ENCODE peak calls at places on chromosomes 12 and 14, in eight cellular contexts. V is stimulated activated CD8-positive, alpha-beta memory T cell treated with anti-CD3 and anti-CD28 coated beads, Interleukin-4, amount 100 ng/mL, for 48 hours; G is GM04504; W is D341Med; I is esophagus squamous epithelium; O is globus pallidus; B is Daoy; K is SW480. T is an unnamed sample.

GRCh38 chr12:11771895-11772502 is 122.5 kb downstream of the ETV6 start:
- DNase-seq in V (no peak), G (no peak), W (no peak), I (no peak), O (no peak), B (no peak), K (no peak), T (no peak)

GRCh38 chr12:57454566-57455373 is at the start of gene INHBE:
- DNase-seq in V (peak), G (peak), W (peak), I (no peak), O (no peak), B (peak), K (peak), T (no peak)

GRCh38 chr14:36820111-36820709 is 158.6 kb downstream of the PAX9 start:
- DNase-seq in V (no peak), G (no peak), W (no peak), I (no peak), O (no peak), B (peak), K (no peak), T (no peak)

GRCh38 chr12:84911331-84912190 is 1.0 kb downstream of the SLC6A15 start:
- DNase-seq in V (peak), G (no peak), W (peak), I (no peak), O (peak), B (peak), K (peak), T (no peak)

GRCh38 chr12:114213055-114213561 is 192.8 kb downstream of the TBX5 start:
- DNase-seq in V (no peak), G (no peak), W (no peak), I (no peak), O (peak), B (no peak), K (peak), T (no peak)

GRCh38 chr14:31660728-31661127 is 99.5 kb downstream of the NUBPL start:
- DNase-seq in V (no peak), G (no peak), W (no peak), I (no peak), O (no peak), B (no peak), K (no peak), T (no peak)

GRCh38 chr14:106039400-106039799 is 513.0 kb downstream of the TMEM121 start:
- DNase-seq in V (peak), G (no peak), W (no peak), I (no peak), O (no peak), B (no peak), K (peak), T (no peak)

GRCh38 chr12:1498199-1498740 is 96.1 kb downstream of the FBXL14 start:
- DNase-seq in V (no peak), G (no peak), W (no peak), I (no peak), O (no peak), B (no peak), K (no peak), T (no peak)

GRCh38 chr12:53054112-53054878 is 4.4 kb downstream of the TNS2 start:
- DNase-seq in V (peak), G (peak), W (peak), I (peak), O (peak), B (peak), K (peak), T (peak)

GRCh38 chr14:43795600-43796228 is 711.4 kb downstream of the FSCB start:
- DNase-seq in V (no peak), G (no peak), W (peak), I (no peak), O (no peak), B (no peak), K (peak), T (no peak)

GRCh38 chr14:50785506-50786063 is 45.4 kb downstream of the NIN start:
- DNase-seq in V (no peak), G (no peak), W (no peak), I (no peak), O (no peak), B (no peak), K (no peak), T (no peak)

GRCh38 chr12:65881348-65881961 is 57.2 kb downstream of the HMGA2 start:
- DNase-seq in V (no peak), G (peak), W (peak), I (no peak), O (peak), B (no peak), K (no peak), T (no peak)

GRCh38 chr12:90682398-90682797 is 272.6 kb downstream of the CCER1 start:
- DNase-seq in V (no peak), G (no peak), W (no peak), I (no peak), O (no peak), B (no peak), K (no peak), T (no peak)

GRCh38 chr12:78683031-78683430 is 181.5 kb upstream of the SYT1 start:
- DNase-seq in V (no peak), G (no peak), W (no peak), I (no peak), O (no peak), B (no peak), K (no peak), T (no peak)

GRCh38 chr14:97178781-97179180 is 381.6 kb downstream of the VRK1 start:
- DNase-seq in V (no peak), G (peak), W (no peak), I (no peak), O (no peak), B (peak), K (no peak), T (no peak)

GRCh38 chr14:89681086-89682018 is 264.3 kb upstream of the FOXN3 start:
- DNase-seq in V (peak), G (no peak), W (no peak), I (no peak), O (peak), B (no peak), K (no peak), T (no peak)

GRCh38 chr14:91586451-91586850 is 76.3 kb upstream of the PPP4R3A start:
- DNase-seq in V (no peak), G (no peak), W (no peak), I (no peak), O (no peak), B (no peak), K (no peak), T (no peak)

GRCh38 chr12:54032627-54033100 is at the start of gene HOXC5:
- DNase-seq in V (peak), G (no peak), W (peak), I (no peak), O (no peak), B (peak), K (peak), T (no peak)

GRCh38 chr12:106645074-106645421 is 62.2 kb downstream of the RFX4 start:
- DNase-seq in V (no peak), G (no peak), W (no peak), I (no peak), O (peak), B (no peak), K (no peak), T (no peak)

GRCh38 chr14:40855343-40855742 is 751.3 kb upstream of the LRFN5 start:
- DNase-seq in V (no peak), G (no peak), W (no peak), I (no peak), O (no peak), B (no peak), K (no peak), T (no peak)

GRCh38 chr12:5889381-5890047 is 55.5 kb downstream of the ANO2 start:
- DNase-seq in V (peak), G (no peak), W (no peak), I (no peak), O (no peak), B (no peak), K (peak), T (no peak)

GRCh38 chr12:131229426-131230339 is 276.0 kb downstream of the ADGRD1 start:
- DNase-seq in V (no peak), G (no peak), W (no peak), I (no peak), O (no peak), B (no peak), K (no peak), T (no peak)

GRCh38 chr12:14065094-14065493 is 83.7 kb upstream of the GRIN2B start:
- DNase-seq in V (no peak), G (no peak), W (no peak), I (no peak), O (no peak), B (no peak), K (no peak), T (no peak)

GRCh38 chr14:105195533-105196227 is 14.6 kb upstream of the NUDT14 start:
- DNase-seq in V (no peak), G (no peak), W (no peak), I (no peak), O (no peak), B (no peak), K (no peak), T (no peak)

T was measured in thoracic aorta.